ENCODE peak calls at places on chromosomes 13 and 19, in six cellular contexts. D is hippocampal formation; F is activated CD8-positive, alpha-beta memory T cell treated with anti-CD3 and anti-CD28 coated beads for 1 hour; U is NCI-H526; T is fibroblast of lung; X is A172. M is an unnamed sample.

GRCh38 chr19:13861714-13862531 is 15.0 kb upstream of the NANOS3 start:
- DNase-seq in D (peak; percentile 87), F (no peak), U (no peak), X (peak; percentile 99), T (peak; percentile 85), M (peak; percentile 81)

GRCh38 chr13:46386426-46386995 is 541 bp downstream of the RUBCNL start:
- DNase-seq in D (no peak), T (no peak), F (no peak), X (no peak), U (no peak), M (no peak)

GRCh38 chr13:93963266-93964131 is 516.0 kb downstream of the DCT start:
- DNase-seq in T (peak; percentile 62), F (no peak), U (no peak), D (no peak), X (peak; percentile 56), M (no peak)

GRCh38 chr13:26965976-26966375 is 205.4 kb upstream of the GPR12 start:
- DNase-seq in U (no peak), T (peak; percentile 84), X (no peak), D (no peak), F (no peak), M (no peak)

GRCh38 chr13:23460309-23460708 is 26.8 kb upstream of the SACS start:
- DNase-seq in F (no peak), U (no peak), D (no peak), T (no peak), X (no peak), M (no peak)

GRCh38 chr19:13128583-13128982 is 10.5 kb downstream of the NACC1 start:
- DNase-seq in T (no peak), D (no peak), F (no peak), X (no peak), U (no peak), M (no peak)

GRCh38 chr19:5480427-5480836 is 25.2 kb downstream of the ZNRF4 start:
- DNase-seq in U (no peak), T (no peak), X (no peak), D (no peak), F (peak; percentile 1), M (no peak)

GRCh38 chr19:50777830-50778303 is 7.6 kb downstream of the GPR32 start:
- DNase-seq in U (no peak), X (no peak), D (no peak), F (no peak), T (no peak), M (no peak)

GRCh38 chr13:78323848-78324247 is 279.5 kb downstream of the POU4F1 start:
- DNase-seq in F (no peak), T (peak; percentile 43), D (no peak), X (no peak), U (no peak), M (no peak)

GRCh38 chr19:48608798-48609263 is 2.3 kb downstream of the SPACA4 start:
- DNase-seq in D (no peak), F (no peak), X (peak; percentile 39), U (peak; percentile 71), T (peak; percentile 37), M (peak; percentile 42)

GRCh38 chr13:35598790-35599369 is 122.4 kb upstream of the MAB21L1 start:
- DNase-seq in D (no peak), F (no peak), U (no peak), T (peak; percentile 13), X (no peak), M (no peak)

GRCh38 chr13:109400192-109400591 is 386.2 kb downstream of the IRS2 start:
- DNase-seq in U (no peak), X (no peak), T (peak; percentile 10), F (no peak), D (no peak), M (no peak)

GRCh38 chr13:109642358-109642757 is 144.0 kb downstream of the IRS2 start:
- DNase-seq in X (no peak), D (no peak), F (no peak), U (no peak), T (no peak), M (no peak)

GRCh38 chr13:113851480-113851803 is 12.4 kb downstream of the GAS6 start:
- DNase-seq in X (no peak), F (no peak), T (no peak), D (no peak), U (no peak), M (no peak)

GRCh38 chr19:33840382-33840781 is 43.7 kb downstream of the KCTD15 start:
- DNase-seq in X (no peak), F (no peak), U (no peak), T (no peak), D (no peak), M (no peak)

GRCh38 chr19:40236366-40236765 is 9.9 kb upstream of the CCNP start:
- DNase-seq in D (no peak), T (no peak), X (no peak), F (no peak), U (no peak), M (no peak)

GRCh38 chr19:32066056-32066455 is 279.4 kb upstream of the ZNF507 start:
- DNase-seq in U (no peak), F (no peak), X (no peak), D (no peak), T (no peak), M (no peak)

GRCh38 chr13:51000576-51001260 is 91.1 kb downstream of the RNASEH2B start:
- DNase-seq in U (no peak), F (no peak), T (peak; percentile 80), X (no peak), D (no peak), M (no peak)

GRCh38 chr19:38114651-38115050 is 109.4 kb downstream of the DPF1 start:
- DNase-seq in T (no peak), X (no peak), U (no peak), F (no peak), D (no peak), M (no peak)

GRCh38 chr19:30430206-30430734 is 58.1 kb downstream of the ZNF536 start:
- DNase-seq in D (no peak), T (no peak), U (no peak), X (no peak), F (no peak), M (no peak)

GRCh38 chr13:44972956-44973581 is 16.2 kb downstream of the NUFIP1 start:
- DNase-seq in U (peak; percentile 44), D (no peak), X (no peak), F (no peak), T (peak; percentile 41), M (peak; percentile 3)

GRCh38 chr19:43809762-43810696 is 7.8 kb upstream of the LYPD5 start:
- DNase-seq in T (peak; percentile 61), X (peak; percentile 54), U (no peak), F (no peak), D (no peak), M (peak; percentile 42)

GRCh38 chr13:90055121-90055520 is 1292.4 kb upstream of the MIR17HG start:
- DNase-seq in D (no peak), X (peak; percentile 4), T (peak; percentile 44), U (no peak), F (no peak), M (no peak)

GRCh38 chr13:32409561-32410440 is 18.1 kb downstream of the N4BP2L1 start:
- DNase-seq in D (no peak), T (peak; percentile 79), X (no peak), U (no peak), F (no peak), M (no peak)

GRCh38 chr13:92175330-92175729 is 776.9 kb downstream of the GPC5 start:
- DNase-seq in T (peak; percentile 80), D (no peak), U (peak; percentile 14), X (peak; percentile 82), F (no peak), M (no peak)

GRCh38 chr13:30874111-30874510 is 32.0 kb upstream of the MEDAG start:
- DNase-seq in F (no peak), D (no peak), T (no peak), X (no peak), U (no peak), M (no peak)

GRCh38 chr19:35076026-35076370 is 34.5 kb downstream of the HPN start:
- DNase-seq in D (no peak), F (no peak), T (no peak), X (no peak), U (no peak), M (no peak)

GRCh38 chr19:49475995-49476880 is 2.2 kb downstream of the FLT3LG start:
- DNase-seq in T (no peak), F (no peak), U (peak; percentile 25), X (no peak), D (no peak), M (peak; percentile 65)

GRCh38 chr19:31253816-31254551 is 95.3 kb downstream of the TSHZ3 start:
- DNase-seq in X (peak; percentile 58), U (no peak), T (peak; percentile 62), D (no peak), F (no peak), M (no peak)

GRCh38 chr19:55340784-55341147 is 1.1 kb downstream of the KMT5C start:
- DNase-seq in X (no peak), T (no peak), U (peak; percentile 32), F (no peak), D (no peak), M (no peak)

GRCh38 chr19:7625763-7626372 is 3.5 kb downstream of the XAB2 start:
- DNase-seq in T (no peak), X (no peak), D (no peak), U (no peak), F (no peak), M (no peak)

M was measured in central memory CD4-positive, alpha-beta T cell.